ENCODE peak calls at places on chromosomes 11 and 22, in six cellular contexts. One of them, this sample, is unnamed.

GRCh38 chr11:84091212-84091986 is 805.2 kb upstream of the CCDC90B start:
- DNase-seq in Calu3: no peak
- DNase-seq in activated CD4-positive, CD25-positive, alpha-beta regulatory T cell treated with anti-CD3 and anti-CD28 coated beads, Interleukin-2, amount 50 U/mL, for 16 hours: no peak
- DNase-seq in left colon: no peak
- DNase-seq in COR-L47: no peak
- DNase-seq in stimulated activated CD4-positive, alpha-beta T cell treated with anti-CD3 and anti-CD28 coated beads, Interleukin-4, amount 100 ng/mL, for 1 hour: no peak
- DNase-seq in this sample: no peak

GRCh38 chr22:45218974-45219373 is 21.7 kb downstream of the KIAA0930 start:
- DNase-seq in stimulated activated CD4-positive, alpha-beta T cell treated with anti-CD3 and anti-CD28 coated beads, Interleukin-4, amount 100 ng/mL, for 1 hour: no peak
- DNase-seq in COR-L47: no peak
- DNase-seq in left colon: no peak
- DNase-seq in activated CD4-positive, CD25-positive, alpha-beta regulatory T cell treated with anti-CD3 and anti-CD28 coated beads, Interleukin-2, amount 50 U/mL, for 16 hours: no peak
- DNase-seq in Calu3: no peak
- DNase-seq in this sample: no peak

GRCh38 chr11:75583710-75584658 is 21.9 kb downstream of the SERPINH1 start:
- DNase-seq in activated CD4-positive, CD25-positive, alpha-beta regulatory T cell treated with anti-CD3 and anti-CD28 coated beads, Interleukin-2, amount 50 U/mL, for 16 hours: no peak
- DNase-seq in left colon: peak; percentile 65
- DNase-seq in stimulated activated CD4-positive, alpha-beta T cell treated with anti-CD3 and anti-CD28 coated beads, Interleukin-4, amount 100 ng/mL, for 1 hour: no peak
- DNase-seq in Calu3: no peak
- DNase-seq in COR-L47: peak; percentile 73
- DNase-seq in this sample: no peak

GRCh38 chr11:83687787-83688186 is 401.6 kb upstream of the CCDC90B start:
- DNase-seq in left colon: no peak
- DNase-seq in COR-L47: no peak
- DNase-seq in Calu3: no peak
- DNase-seq in stimulated activated CD4-positive, alpha-beta T cell treated with anti-CD3 and anti-CD28 coated beads, Interleukin-4, amount 100 ng/mL, for 1 hour: no peak
- DNase-seq in activated CD4-positive, CD25-positive, alpha-beta regulatory T cell treated with anti-CD3 and anti-CD28 coated beads, Interleukin-2, amount 50 U/mL, for 16 hours: no peak
- DNase-seq in this sample: no peak

GRCh38 chr22:23376256-23376655 is 195.9 kb downstream of the BCR start:
- DNase-seq in COR-L47: no peak
- DNase-seq in activated CD4-positive, CD25-positive, alpha-beta regulatory T cell treated with anti-CD3 and anti-CD28 coated beads, Interleukin-2, amount 50 U/mL, for 16 hours: no peak
- DNase-seq in Calu3: no peak
- DNase-seq in left colon: no peak
- DNase-seq in stimulated activated CD4-positive, alpha-beta T cell treated with anti-CD3 and anti-CD28 coated beads, Interleukin-4, amount 100 ng/mL, for 1 hour: peak; percentile 31
- DNase-seq in this sample: no peak

GRCh38 chr11:26247340-26247739 is 84.6 kb upstream of the ANO3 start:
- DNase-seq in left colon: no peak
- DNase-seq in Calu3: no peak
- DNase-seq in COR-L47: no peak
- DNase-seq in stimulated activated CD4-positive, alpha-beta T cell treated with anti-CD3 and anti-CD28 coated beads, Interleukin-4, amount 100 ng/mL, for 1 hour: no peak
- DNase-seq in activated CD4-positive, CD25-positive, alpha-beta regulatory T cell treated with anti-CD3 and anti-CD28 coated beads, Interleukin-2, amount 50 U/mL, for 16 hours: no peak
- DNase-seq in this sample: no peak

GRCh38 chr11:76785513-76785912 is 2.4 kb downstream of the TSKU start:
- DNase-seq in COR-L47: no peak
- DNase-seq in activated CD4-positive, CD25-positive, alpha-beta regulatory T cell treated with anti-CD3 and anti-CD28 coated beads, Interleukin-2, amount 50 U/mL, for 16 hours: no peak
- DNase-seq in stimulated activated CD4-positive, alpha-beta T cell treated with anti-CD3 and anti-CD28 coated beads, Interleukin-4, amount 100 ng/mL, for 1 hour: no peak
- DNase-seq in left colon: no peak
- DNase-seq in Calu3: no peak
- DNase-seq in this sample: no peak

GRCh38 chr11:61071208-61071681 is 31.0 kb upstream of the CD5 start:
- DNase-seq in stimulated activated CD4-positive, alpha-beta T cell treated with anti-CD3 and anti-CD28 coated beads, Interleukin-4, amount 100 ng/mL, for 1 hour: peak; percentile 50
- DNase-seq in COR-L47: no peak
- DNase-seq in Calu3: no peak
- DNase-seq in left colon: peak; percentile 23
- DNase-seq in activated CD4-positive, CD25-positive, alpha-beta regulatory T cell treated with anti-CD3 and anti-CD28 coated beads, Interleukin-2, amount 50 U/mL, for 16 hours: no peak
- DNase-seq in this sample: no peak

GRCh38 chr11:30453705-30454104 is 130.8 kb downstream of the ARL14EP start:
- DNase-seq in Calu3: no peak
- DNase-seq in activated CD4-positive, CD25-positive, alpha-beta regulatory T cell treated with anti-CD3 and anti-CD28 coated beads, Interleukin-2, amount 50 U/mL, for 16 hours: no peak
- DNase-seq in COR-L47: no peak
- DNase-seq in left colon: no peak
- DNase-seq in stimulated activated CD4-positive, alpha-beta T cell treated with anti-CD3 and anti-CD28 coated beads, Interleukin-4, amount 100 ng/mL, for 1 hour: no peak
- DNase-seq in this sample: no peak

GRCh38 chr22:38273135-38273761 is 438 bp upstream of the TMEM184B start:
- DNase-seq in COR-L47: no peak
- DNase-seq in activated CD4-positive, CD25-positive, alpha-beta regulatory T cell treated with anti-CD3 and anti-CD28 coated beads, Interleukin-2, amount 50 U/mL, for 16 hours: no peak
- DNase-seq in stimulated activated CD4-positive, alpha-beta T cell treated with anti-CD3 and anti-CD28 coated beads, Interleukin-4, amount 100 ng/mL, for 1 hour: no peak
- DNase-seq in left colon: no peak
- DNase-seq in Calu3: no peak
- DNase-seq in this sample: no peak

GRCh38 chr11:57778318-57779037 is 16.9 kb downstream of the CTNND1 start:
- DNase-seq in COR-L47: peak; percentile 29
- DNase-seq in Calu3: peak; percentile 93
- DNase-seq in left colon: peak; percentile 94
- DNase-seq in stimulated activated CD4-positive, alpha-beta T cell treated with anti-CD3 and anti-CD28 coated beads, Interleukin-4, amount 100 ng/mL, for 1 hour: no peak
- DNase-seq in activated CD4-positive, CD25-positive, alpha-beta regulatory T cell treated with anti-CD3 and anti-CD28 coated beads, Interleukin-2, amount 50 U/mL, for 16 hours: no peak
- DNase-seq in this sample: peak; percentile 78

GRCh38 chr11:73252577-73253191 is 19.5 kb upstream of the P2RY6 start:
- DNase-seq in stimulated activated CD4-positive, alpha-beta T cell treated with anti-CD3 and anti-CD28 coated beads, Interleukin-4, amount 100 ng/mL, for 1 hour: no peak
- DNase-seq in Calu3: no peak
- DNase-seq in COR-L47: peak; percentile 38
- DNase-seq in left colon: peak; percentile 14
- DNase-seq in activated CD4-positive, CD25-positive, alpha-beta regulatory T cell treated with anti-CD3 and anti-CD28 coated beads, Interleukin-2, amount 50 U/mL, for 16 hours: no peak
- DNase-seq in this sample: no peak

GRCh38 chr11:44090539-44090938 is 4.9 kb upstream of the EXT2 start:
- DNase-seq in left colon: no peak
- DNase-seq in activated CD4-positive, CD25-positive, alpha-beta regulatory T cell treated with anti-CD3 and anti-CD28 coated beads, Interleukin-2, amount 50 U/mL, for 16 hours: no peak
- DNase-seq in COR-L47: no peak
- DNase-seq in Calu3: no peak
- DNase-seq in stimulated activated CD4-positive, alpha-beta T cell treated with anti-CD3 and anti-CD28 coated beads, Interleukin-4, amount 100 ng/mL, for 1 hour: no peak
- DNase-seq in this sample: no peak

GRCh38 chr11:123558536-123559315 is 95.7 kb downstream of the SCN3B start:
- DNase-seq in COR-L47: peak; percentile 43
- DNase-seq in Calu3: no peak
- DNase-seq in activated CD4-positive, CD25-positive, alpha-beta regulatory T cell treated with anti-CD3 and anti-CD28 coated beads, Interleukin-2, amount 50 U/mL, for 16 hours: no peak
- DNase-seq in left colon: no peak
- DNase-seq in stimulated activated CD4-positive, alpha-beta T cell treated with anti-CD3 and anti-CD28 coated beads, Interleukin-4, amount 100 ng/mL, for 1 hour: no peak
- DNase-seq in this sample: no peak

GRCh38 chr22:41288245-41288946 is 2.4 kb upstream of the RANGAP1 start:
- DNase-seq in left colon: peak; percentile 50
- DNase-seq in stimulated activated CD4-positive, alpha-beta T cell treated with anti-CD3 and anti-CD28 coated beads, Interleukin-4, amount 100 ng/mL, for 1 hour: no peak
- DNase-seq in activated CD4-positive, CD25-positive, alpha-beta regulatory T cell treated with anti-CD3 and anti-CD28 coated beads, Interleukin-2, amount 50 U/mL, for 16 hours: no peak
- DNase-seq in COR-L47: peak; percentile 26
- DNase-seq in Calu3: peak; percentile 59
- DNase-seq in this sample: peak; percentile 28

GRCh38 chr11:30210357-30210756 is 20.5 kb upstream of the FSHB start:
- DNase-seq in activated CD4-positive, CD25-positive, alpha-beta regulatory T cell treated with anti-CD3 and anti-CD28 coated beads, Interleukin-2, amount 50 U/mL, for 16 hours: no peak
- DNase-seq in stimulated activated CD4-positive, alpha-beta T cell treated with anti-CD3 and anti-CD28 coated beads, Interleukin-4, amount 100 ng/mL, for 1 hour: no peak
- DNase-seq in Calu3: no peak
- DNase-seq in left colon: no peak
- DNase-seq in COR-L47: no peak
- DNase-seq in this sample: no peak

GRCh38 chr22:40300884-40301672 is 45.2 kb upstream of the ADSL start:
- DNase-seq in COR-L47: no peak
- DNase-seq in left colon: no peak
- DNase-seq in Calu3: no peak
- DNase-seq in activated CD4-positive, CD25-positive, alpha-beta regulatory T cell treated with anti-CD3 and anti-CD28 coated beads, Interleukin-2, amount 50 U/mL, for 16 hours: no peak
- DNase-seq in stimulated activated CD4-positive, alpha-beta T cell treated with anti-CD3 and anti-CD28 coated beads, Interleukin-4, amount 100 ng/mL, for 1 hour: no peak
- DNase-seq in this sample: no peak

GRCh38 chr22:23565288-23565941 is 14.7 kb downstream of the IGLL1 start:
- DNase-seq in Calu3: peak; percentile 28
- DNase-seq in COR-L47: no peak
- DNase-seq in left colon: no peak
- DNase-seq in stimulated activated CD4-positive, alpha-beta T cell treated with anti-CD3 and anti-CD28 coated beads, Interleukin-4, amount 100 ng/mL, for 1 hour: no peak
- DNase-seq in activated CD4-positive, CD25-positive, alpha-beta regulatory T cell treated with anti-CD3 and anti-CD28 coated beads, Interleukin-2, amount 50 U/mL, for 16 hours: no peak
- DNase-seq in this sample: no peak

GRCh38 chr22:28397324-28397723 is 282.3 kb downstream of the TTC28 start:
- DNase-seq in left colon: no peak
- DNase-seq in Calu3: no peak
- DNase-seq in stimulated activated CD4-positive, alpha-beta T cell treated with anti-CD3 and anti-CD28 coated beads, Interleukin-4, amount 100 ng/mL, for 1 hour: no peak
- DNase-seq in activated CD4-positive, CD25-positive, alpha-beta regulatory T cell treated with anti-CD3 and anti-CD28 coated beads, Interleukin-2, amount 50 U/mL, for 16 hours: no peak
- DNase-seq in COR-L47: no peak
- DNase-seq in this sample: no peak

GRCh38 chr11:86869966-86870570 is 69.7 kb downstream of the PRSS23 start:
- DNase-seq in activated CD4-positive, CD25-positive, alpha-beta regulatory T cell treated with anti-CD3 and anti-CD28 coated beads, Interleukin-2, amount 50 U/mL, for 16 hours: no peak
- DNase-seq in Calu3: peak; percentile 46
- DNase-seq in stimulated activated CD4-positive, alpha-beta T cell treated with anti-CD3 and anti-CD28 coated beads, Interleukin-4, amount 100 ng/mL, for 1 hour: peak; percentile 36
- DNase-seq in COR-L47: peak; percentile 40
- DNase-seq in left colon: no peak
- DNase-seq in this sample: peak; percentile 12

GRCh38 chr11:129798212-129798611 is 17.4 kb upstream of the TMEM45B start:
- DNase-seq in COR-L47: no peak
- DNase-seq in left colon: no peak
- DNase-seq in stimulated activated CD4-positive, alpha-beta T cell treated with anti-CD3 and anti-CD28 coated beads, Interleukin-4, amount 100 ng/mL, for 1 hour: no peak
- DNase-seq in Calu3: no peak
- DNase-seq in activated CD4-positive, CD25-positive, alpha-beta regulatory T cell treated with anti-CD3 and anti-CD28 coated beads, Interleukin-2, amount 50 U/mL, for 16 hours: no peak
- DNase-seq in this sample: no peak

GRCh38 chr11:95849087-95849825 is 59.0 kb downstream of the CEP57 start:
- DNase-seq in stimulated activated CD4-positive, alpha-beta T cell treated with anti-CD3 and anti-CD28 coated beads, Interleukin-4, amount 100 ng/mL, for 1 hour: peak; percentile 23
- DNase-seq in Calu3: peak; percentile 38
- DNase-seq in left colon: peak; percentile 35
- DNase-seq in activated CD4-positive, CD25-positive, alpha-beta regulatory T cell treated with anti-CD3 and anti-CD28 coated beads, Interleukin-2, amount 50 U/mL, for 16 hours: no peak
- DNase-seq in COR-L47: peak; percentile 29
- DNase-seq in this sample: peak; percentile 24